ENCODE peak calls at places on chromosomes 1 and 21, in five cellular contexts. E, D, J, B and M are unnamed samples.

GRCh38 chr1:51344602-51345299 is 14.4 kb upstream of the TTC39A start:
- DNase-seq in E (peak; percentile 69), D (peak; percentile 68), J (no peak), B (no peak), M (no peak)

GRCh38 chr1:234605983-234606730 is 3.8 kb downstream of the IRF2BP2 start:
- DNase-seq in E (no peak), D (peak; percentile 46), J (no peak), B (peak; percentile 74), M (peak; percentile 62)

GRCh38 chr1:226825037-226825745 is 45.2 kb upstream of the PSEN2 start:
- DNase-seq in E (no peak), D (no peak), J (peak; percentile 31), B (no peak), M (no peak)

GRCh38 chr1:37914719-37915483 is 32.0 kb downstream of the INPP5B start:
- DNase-seq in E (no peak), D (no peak), J (no peak), B (peak; percentile 68), M (no peak)

GRCh38 chr21:15015622-15016471 is 49.0 kb downstream of the NRIP1 start:
- DNase-seq in E (no peak), D (no peak), J (no peak), B (no peak), M (peak; percentile 91)

GRCh38 chr1:73639494-73639893 is 558.5 kb downstream of the LRRIQ3 start:
- DNase-seq in E (no peak), D (no peak), J (no peak), B (no peak), M (no peak)

GRCh38 chr1:27638047-27638734 is 3.2 kb upstream of the FGR start:
- DNase-seq in E (no peak), D (no peak), J (no peak), B (no peak), M (no peak)

GRCh38 chr1:220732621-220733020 is 15.5 kb upstream of the MTARC2 start:
- DNase-seq in E (no peak), D (no peak), J (no peak), B (no peak), M (no peak)

GRCh38 chr1:4062992-4063391 is 162.9 kb upstream of the C1orf174 start:
- DNase-seq in E (no peak), D (no peak), J (no peak), B (no peak), M (no peak)

GRCh38 chr1:116286541-116286971 is 86.5 kb upstream of the ATP1A1 start:
- DNase-seq in E (no peak), D (no peak), J (no peak), B (peak; percentile 24), M (peak; percentile 26)

GRCh38 chr21:23496729-23497128 is 2110.6 kb downstream of the MRPL39 start:
- DNase-seq in E (no peak), D (no peak), J (no peak), B (no peak), M (no peak)

GRCh38 chr1:86951430-86951829 is 37.0 kb downstream of the HS2ST1 start:
- DNase-seq in E (no peak), D (peak; percentile 37), J (no peak), B (no peak), M (peak; percentile 37)

GRCh38 chr1:26472330-26472900 is at the start of gene HMGN2:
- DNase-seq in E (peak; percentile 95), D (peak; percentile 97), J (peak; percentile 27), B (peak; percentile 82), M (peak; percentile 78)

GRCh38 chr1:1433804-1434130 is 1.7 kb upstream of the VWA1 start:
- DNase-seq in E (peak; percentile 31), D (peak; percentile 66), J (no peak), B (no peak), M (peak; percentile 39)

GRCh38 chr1:167095368-167095767 is 1.5 kb downstream of the STYXL2 start:
- DNase-seq in E (peak; percentile 10), D (no peak), J (no peak), B (no peak), M (peak; percentile 61)

GRCh38 chr1:156625436-156626078 is 6.3 kb downstream of the HAPLN2 start:
- DNase-seq in E (peak; percentile 79), D (peak; percentile 82), J (no peak), B (no peak), M (peak; percentile 28)

GRCh38 chr1:151369621-151370048 is 2.9 kb downstream of the SELENBP1 start:
- DNase-seq in E (no peak), D (peak; percentile 23), J (no peak), B (no peak), M (no peak)

GRCh38 chr1:246110343-246111219 is 396.5 kb downstream of the SMYD3 start:
- DNase-seq in E (peak; percentile 30), D (peak; percentile 92), J (no peak), B (no peak), M (peak; percentile 78)

GRCh38 chr1:190595438-190595837 is 117.8 kb upstream of the BRINP3 start:
- DNase-seq in E (no peak), D (no peak), J (no peak), B (no peak), M (no peak)

GRCh38 chr1:41152622-41153044 is 89.5 kb downstream of the SCMH1 start:
- DNase-seq in E (no peak), D (no peak), J (no peak), B (no peak), M (peak; percentile 92)

GRCh38 chr1:119871881-119872280 is 24.4 kb downstream of the ADAM30 start:
- DNase-seq in E (no peak), D (no peak), J (no peak), B (no peak), M (peak; percentile 63)

GRCh38 chr21:16968436-16968835 is 544.4 kb upstream of the CXADR start:
- DNase-seq in E (no peak), D (no peak), J (no peak), B (no peak), M (no peak)

GRCh38 chr1:192974701-192975100 is 84.5 kb downstream of the UCHL5 start:
- DNase-seq in E (no peak), D (no peak), J (no peak), B (no peak), M (peak; percentile 21)

GRCh38 chr1:247115141-247115510 is 11.0 kb upstream of the ZNF669 start:
- DNase-seq in E (no peak), D (no peak), J (no peak), B (no peak), M (no peak)

GRCh38 chr1:35112668-35113067 is 33.5 kb downstream of the ZMYM1 start:
- DNase-seq in E (peak; percentile 31), D (no peak), J (no peak), B (no peak), M (peak; percentile 5)
- TF ChIP-seq MXI1 in E (no peak), D (no peak), J (no peak), B (no peak), M (no peak)

GRCh38 chr1:230827801-230828200 is 40.5 kb downstream of the C1orf198 start:
- DNase-seq in E (no peak), D (no peak), J (no peak), B (no peak), M (no peak)
- TF ChIP-seq MXI1 in E (no peak), D (no peak), J (no peak), B (no peak), M (no peak)

GRCh38 chr1:152861374-152861773 is 1.6 kb downstream of the LCE7A start:
- DNase-seq in E (no peak), D (no peak), J (no peak), B (no peak), M (no peak)
- TF ChIP-seq MXI1 in E (no peak), D (no peak), J (no peak), B (no peak), M (no peak)

DNA sequence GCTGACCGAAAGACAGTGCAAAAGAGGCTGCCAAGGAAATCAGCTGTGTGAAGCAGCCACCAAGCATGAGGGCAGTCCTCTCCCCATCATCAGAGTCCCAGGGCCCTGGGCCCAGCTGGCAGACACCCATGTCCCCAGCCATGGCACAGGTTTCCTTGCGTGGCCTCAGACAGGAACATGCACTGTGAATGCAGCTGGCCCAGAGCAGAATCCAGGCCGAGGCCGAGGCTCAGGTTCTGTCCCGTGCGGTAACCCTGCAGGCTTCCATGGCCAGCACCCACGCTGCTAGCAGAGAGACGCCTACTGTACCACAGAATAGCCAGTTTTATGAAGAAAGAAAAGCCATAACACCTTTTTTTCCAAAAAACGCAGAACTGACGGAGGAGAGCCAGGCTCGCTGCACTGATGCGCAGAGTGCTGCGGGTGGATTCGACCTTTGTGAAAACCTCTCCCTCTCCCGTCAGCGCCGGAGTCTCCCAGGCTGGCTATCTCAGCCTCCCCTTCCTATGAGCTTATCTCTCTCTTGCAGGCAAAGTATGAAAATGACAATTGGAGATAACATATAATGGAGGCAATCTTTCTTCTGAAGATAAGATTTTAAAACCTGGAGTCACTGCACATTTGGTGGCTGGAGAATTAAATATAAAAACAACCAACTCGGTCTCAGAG is 106.6 kb downstream of the NPHP4 start:
- DNase-seq in E (peak; percentile 79), D (peak; percentile 93), J (no peak), B (no peak), M (no peak)
- TF ChIP-seq MXI1 in E (no peak), D (peak; percentile 44), J (no peak), B (no peak), M (no peak)

DNA sequence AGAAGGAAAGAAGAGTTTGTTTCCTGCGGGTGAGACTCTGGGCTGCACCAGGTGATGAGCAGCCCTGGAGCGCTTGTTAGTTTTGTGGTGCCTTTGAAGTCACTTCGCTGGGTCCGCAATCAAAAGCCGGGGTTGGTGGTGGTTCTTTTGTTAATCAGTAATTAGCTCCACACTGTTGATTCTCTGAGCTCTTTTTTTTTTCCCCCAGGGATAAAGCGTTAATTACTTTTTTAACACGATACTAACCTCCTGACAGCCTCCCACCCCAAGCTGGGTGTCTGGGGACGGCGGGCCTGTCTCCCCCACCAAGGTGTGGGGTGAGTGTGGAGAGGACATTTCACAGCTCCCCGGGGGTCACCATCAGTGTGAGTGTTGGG is 56.6 kb downstream of the AGPAT3 start:
- DNase-seq in E (no peak), D (peak; percentile 31), J (peak; percentile 39), B (peak; percentile 64), M (no peak)
- TF ChIP-seq MXI1 in E (no peak), D (no peak), J (no peak), B (no peak), M (no peak)